ENCODE peak calls at places on chromosomes 3 and 15, in eight cellular contexts. One of them, this sample, is unnamed.

GRCh38 chr3:120284702-120285507 is at the start of gene GPR156:
- DNase-seq in ascending aorta: no peak
- DNase-seq in upper lobe of left lung: peak
- DNase-seq in neural crest cell: no peak
- DNase-seq in lower lobe of right lung: no peak
- DNase-seq in non-pigmented ciliary epithelial cell: no peak
- DNase-seq in smooth muscle cell of the brain vasculature: no peak
- DNase-seq in NCI-H748 treated with DMSO at 0.1 percent for 48 hours: no peak
- DNase-seq in this sample: no peak

GRCh38 chr3:47661121-47661752 is 82.6 kb upstream of the CSPG5 start:
- DNase-seq in neural crest cell: no peak
- DNase-seq in lower lobe of right lung: no peak
- DNase-seq in upper lobe of left lung: no peak
- DNase-seq in non-pigmented ciliary epithelial cell: no peak
- DNase-seq in NCI-H748 treated with DMSO at 0.1 percent for 48 hours: no peak
- DNase-seq in smooth muscle cell of the brain vasculature: peak
- DNase-seq in ascending aorta: no peak
- DNase-seq in this sample: no peak

GRCh38 chr3:67819447-67819846 is 165.0 kb upstream of the SUCLG2 start:
- DNase-seq in non-pigmented ciliary epithelial cell: no peak
- DNase-seq in smooth muscle cell of the brain vasculature: no peak
- DNase-seq in ascending aorta: no peak
- DNase-seq in NCI-H748 treated with DMSO at 0.1 percent for 48 hours: peak
- DNase-seq in neural crest cell: no peak
- DNase-seq in upper lobe of left lung: no peak
- DNase-seq in lower lobe of right lung: no peak
- DNase-seq in this sample: no peak

GRCh38 chr3:157073810-157074209 is 86.1 kb downstream of the CCNL1 start:
- DNase-seq in neural crest cell: no peak
- DNase-seq in ascending aorta: no peak
- DNase-seq in lower lobe of right lung: no peak
- DNase-seq in non-pigmented ciliary epithelial cell: no peak
- DNase-seq in upper lobe of left lung: no peak
- DNase-seq in NCI-H748 treated with DMSO at 0.1 percent for 48 hours: no peak
- DNase-seq in smooth muscle cell of the brain vasculature: no peak
- DNase-seq in this sample: no peak

GRCh38 chr3:184399410-184399809 is 19.6 kb downstream of the CHRD start:
- DNase-seq in neural crest cell: no peak
- DNase-seq in smooth muscle cell of the brain vasculature: peak
- DNase-seq in NCI-H748 treated with DMSO at 0.1 percent for 48 hours: no peak
- DNase-seq in ascending aorta: no peak
- DNase-seq in upper lobe of left lung: no peak
- DNase-seq in non-pigmented ciliary epithelial cell: peak
- DNase-seq in lower lobe of right lung: no peak
- DNase-seq in this sample: no peak

GRCh38 chr3:61821823-61822251 is 260.5 kb downstream of the PTPRG start:
- DNase-seq in NCI-H748 treated with DMSO at 0.1 percent for 48 hours: no peak
- DNase-seq in non-pigmented ciliary epithelial cell: no peak
- DNase-seq in lower lobe of right lung: no peak
- DNase-seq in upper lobe of left lung: no peak
- DNase-seq in smooth muscle cell of the brain vasculature: no peak
- DNase-seq in neural crest cell: no peak
- DNase-seq in ascending aorta: no peak
- DNase-seq in this sample: peak

GRCh38 chr15:71931261-71931660 is 120.9 kb downstream of the NR2E3 start:
- DNase-seq in smooth muscle cell of the brain vasculature: no peak
- DNase-seq in non-pigmented ciliary epithelial cell: no peak
- DNase-seq in neural crest cell: no peak
- DNase-seq in upper lobe of left lung: no peak
- DNase-seq in NCI-H748 treated with DMSO at 0.1 percent for 48 hours: no peak
- DNase-seq in lower lobe of right lung: no peak
- DNase-seq in ascending aorta: no peak
- DNase-seq in this sample: no peak

GRCh38 chr3:98977520-98977919 is 76.0 kb upstream of the DCBLD2 start:
- DNase-seq in ascending aorta: no peak
- DNase-seq in neural crest cell: no peak
- DNase-seq in lower lobe of right lung: no peak
- DNase-seq in upper lobe of left lung: no peak
- DNase-seq in non-pigmented ciliary epithelial cell: peak
- DNase-seq in smooth muscle cell of the brain vasculature: no peak
- DNase-seq in NCI-H748 treated with DMSO at 0.1 percent for 48 hours: no peak
- DNase-seq in this sample: no peak

GRCh38 chr3:193829781-193830180 is 236.8 kb downstream of the OPA1 start:
- DNase-seq in NCI-H748 treated with DMSO at 0.1 percent for 48 hours: no peak
- DNase-seq in ascending aorta: peak
- DNase-seq in upper lobe of left lung: no peak
- DNase-seq in smooth muscle cell of the brain vasculature: no peak
- DNase-seq in neural crest cell: no peak
- DNase-seq in lower lobe of right lung: no peak
- DNase-seq in non-pigmented ciliary epithelial cell: peak
- DNase-seq in this sample: peak

GRCh38 chr3:38662544-38662943 is 13.1 kb upstream of the SCN5A start:
- DNase-seq in lower lobe of right lung: no peak
- DNase-seq in smooth muscle cell of the brain vasculature: no peak
- DNase-seq in NCI-H748 treated with DMSO at 0.1 percent for 48 hours: peak
- DNase-seq in neural crest cell: no peak
- DNase-seq in non-pigmented ciliary epithelial cell: peak
- DNase-seq in upper lobe of left lung: no peak
- DNase-seq in ascending aorta: no peak
- DNase-seq in this sample: no peak

GRCh38 chr3:15528881-15529537 is 7.5 kb upstream of the COLQ start:
- DNase-seq in ascending aorta: no peak
- DNase-seq in NCI-H748 treated with DMSO at 0.1 percent for 48 hours: no peak
- DNase-seq in smooth muscle cell of the brain vasculature: no peak
- DNase-seq in lower lobe of right lung: no peak
- DNase-seq in neural crest cell: no peak
- DNase-seq in non-pigmented ciliary epithelial cell: no peak
- DNase-seq in upper lobe of left lung: no peak
- DNase-seq in this sample: no peak

GRCh38 chr3:98556164-98557130 is 24.7 kb downstream of the GPR15 start:
- DNase-seq in non-pigmented ciliary epithelial cell: no peak
- DNase-seq in lower lobe of right lung: no peak
- DNase-seq in neural crest cell: no peak
- DNase-seq in NCI-H748 treated with DMSO at 0.1 percent for 48 hours: no peak
- DNase-seq in smooth muscle cell of the brain vasculature: no peak
- DNase-seq in ascending aorta: no peak
- DNase-seq in upper lobe of left lung: no peak
- DNase-seq in this sample: no peak

GRCh38 chr3:23749589-23749988 is 56.2 kb upstream of the UBE2E1 start:
- DNase-seq in upper lobe of left lung: no peak
- DNase-seq in neural crest cell: no peak
- DNase-seq in non-pigmented ciliary epithelial cell: no peak
- DNase-seq in NCI-H748 treated with DMSO at 0.1 percent for 48 hours: no peak
- DNase-seq in smooth muscle cell of the brain vasculature: no peak
- DNase-seq in ascending aorta: no peak
- DNase-seq in lower lobe of right lung: no peak
- DNase-seq in this sample: no peak

GRCh38 chr3:103170651-103171050 is 735.8 kb downstream of the ZPLD1 start:
- DNase-seq in NCI-H748 treated with DMSO at 0.1 percent for 48 hours: no peak
- DNase-seq in lower lobe of right lung: no peak
- DNase-seq in smooth muscle cell of the brain vasculature: no peak
- DNase-seq in ascending aorta: no peak
- DNase-seq in upper lobe of left lung: no peak
- DNase-seq in non-pigmented ciliary epithelial cell: no peak
- DNase-seq in neural crest cell: no peak
- DNase-seq in this sample: no peak

GRCh38 chr3:100110101-100110500 is 4.2 kb downstream of the FILIP1L start:
- DNase-seq in upper lobe of left lung: no peak
- DNase-seq in non-pigmented ciliary epithelial cell: no peak
- DNase-seq in lower lobe of right lung: no peak
- DNase-seq in ascending aorta: no peak
- DNase-seq in NCI-H748 treated with DMSO at 0.1 percent for 48 hours: no peak
- DNase-seq in neural crest cell: no peak
- DNase-seq in smooth muscle cell of the brain vasculature: no peak
- DNase-seq in this sample: no peak

GRCh38 chr15:38768970-38769369 is 204.4 kb upstream of the RASGRP1 start:
- DNase-seq in non-pigmented ciliary epithelial cell: no peak
- DNase-seq in smooth muscle cell of the brain vasculature: peak
- DNase-seq in NCI-H748 treated with DMSO at 0.1 percent for 48 hours: no peak
- DNase-seq in ascending aorta: no peak
- DNase-seq in upper lobe of left lung: no peak
- DNase-seq in neural crest cell: peak
- DNase-seq in lower lobe of right lung: no peak
- DNase-seq in this sample: no peak

GRCh38 chr3:120894285-120894684 is 13.7 kb upstream of the STXBP5L start:
- DNase-seq in lower lobe of right lung: no peak
- DNase-seq in smooth muscle cell of the brain vasculature: no peak
- DNase-seq in neural crest cell: no peak
- DNase-seq in ascending aorta: no peak
- DNase-seq in non-pigmented ciliary epithelial cell: no peak
- DNase-seq in upper lobe of left lung: no peak
- DNase-seq in NCI-H748 treated with DMSO at 0.1 percent for 48 hours: no peak
- DNase-seq in this sample: no peak

GRCh38 chr3:150146891-150147761 is 176.4 kb upstream of the PFN2 start:
- DNase-seq in neural crest cell: no peak
- DNase-seq in upper lobe of left lung: no peak
- DNase-seq in smooth muscle cell of the brain vasculature: peak
- DNase-seq in NCI-H748 treated with DMSO at 0.1 percent for 48 hours: no peak
- DNase-seq in non-pigmented ciliary epithelial cell: peak
- DNase-seq in lower lobe of right lung: no peak
- DNase-seq in ascending aorta: no peak
- DNase-seq in this sample: peak

GRCh38 chr15:58357529-58358476 is 74.0 kb upstream of the LIPC start:
- DNase-seq in neural crest cell: no peak
- DNase-seq in upper lobe of left lung: no peak
- DNase-seq in lower lobe of right lung: no peak
- DNase-seq in non-pigmented ciliary epithelial cell: no peak
- DNase-seq in NCI-H748 treated with DMSO at 0.1 percent for 48 hours: no peak
- DNase-seq in smooth muscle cell of the brain vasculature: no peak
- DNase-seq in ascending aorta: no peak
- DNase-seq in this sample: no peak

GRCh38 chr15:56249080-56249479 is 5.4 kb upstream of the RFX7 start:
- DNase-seq in upper lobe of left lung: no peak
- DNase-seq in neural crest cell: no peak
- DNase-seq in NCI-H748 treated with DMSO at 0.1 percent for 48 hours: no peak
- DNase-seq in ascending aorta: no peak
- DNase-seq in non-pigmented ciliary epithelial cell: no peak
- DNase-seq in smooth muscle cell of the brain vasculature: peak
- DNase-seq in lower lobe of right lung: no peak
- DNase-seq in this sample: no peak

This sample was measured in NCI-H774.